ENCODE peak calls at places on chromosomes 7 and 10, in seven cellular contexts. One of them, this sample, is unnamed.

GRCh38 chr7:126668367-126668752 is 584.4 kb downstream of the GRM8 start:
- DNase-seq in A549: no peak
- DNase-seq in CD4-positive, alpha-beta T cell: no peak
- DNase-seq in thoracic aorta: no peak
- DNase-seq in nephron progenitor cell: no peak
- DNase-seq in progenitor cell of endocrine pancreas: no peak
- DNase-seq in kidney epithelial cell: no peak
- DNase-seq in this sample: no peak

GRCh38 chr7:26178272-26178960 is 22.1 kb downstream of the HNRNPA2B1 start:
- DNase-seq in progenitor cell of endocrine pancreas: no peak
- DNase-seq in thoracic aorta: no peak
- DNase-seq in CD4-positive, alpha-beta T cell: no peak
- DNase-seq in nephron progenitor cell: no peak
- DNase-seq in A549: no peak
- DNase-seq in kidney epithelial cell: no peak
- DNase-seq in this sample: no peak

GRCh38 chr7:138727336-138728099 is 26.4 kb upstream of the SVOPL start:
- DNase-seq in kidney epithelial cell: no peak
- DNase-seq in nephron progenitor cell: no peak
- DNase-seq in A549: no peak
- DNase-seq in CD4-positive, alpha-beta T cell: no peak
- DNase-seq in thoracic aorta: no peak
- DNase-seq in progenitor cell of endocrine pancreas: no peak
- DNase-seq in this sample: no peak

GRCh38 chr7:119256001-119256400 is 1017.0 kb upstream of the KCND2 start:
- DNase-seq in progenitor cell of endocrine pancreas: no peak
- DNase-seq in nephron progenitor cell: no peak
- DNase-seq in kidney epithelial cell: no peak
- DNase-seq in thoracic aorta: no peak
- DNase-seq in A549: no peak
- DNase-seq in CD4-positive, alpha-beta T cell: no peak
- DNase-seq in this sample: no peak

GRCh38 chr7:92360387-92360786 is 86.9 kb upstream of the GATAD1 start:
- DNase-seq in nephron progenitor cell: no peak
- DNase-seq in A549: no peak
- DNase-seq in CD4-positive, alpha-beta T cell: no peak
- DNase-seq in progenitor cell of endocrine pancreas: no peak
- DNase-seq in kidney epithelial cell: no peak
- DNase-seq in thoracic aorta: no peak
- DNase-seq in this sample: no peak

GRCh38 chr10:68792115-68792514 is 35.2 kb upstream of the STOX1 start:
- DNase-seq in nephron progenitor cell: no peak
- DNase-seq in thoracic aorta: no peak
- DNase-seq in kidney epithelial cell: no peak
- DNase-seq in A549: no peak
- DNase-seq in CD4-positive, alpha-beta T cell: no peak
- DNase-seq in progenitor cell of endocrine pancreas: no peak
- DNase-seq in this sample: no peak

GRCh38 chr7:134288265-134288664 is 28.5 kb downstream of the SLC35B4 start:
- DNase-seq in kidney epithelial cell: no peak
- DNase-seq in CD4-positive, alpha-beta T cell: no peak
- DNase-seq in progenitor cell of endocrine pancreas: no peak
- DNase-seq in nephron progenitor cell: no peak
- DNase-seq in thoracic aorta: no peak
- DNase-seq in A549: no peak
- DNase-seq in this sample: no peak

GRCh38 chr7:37824987-37825509 is 23.3 kb upstream of the NME8 start:
- DNase-seq in nephron progenitor cell: no peak
- DNase-seq in kidney epithelial cell: no peak
- DNase-seq in CD4-positive, alpha-beta T cell: no peak
- DNase-seq in thoracic aorta: no peak
- DNase-seq in progenitor cell of endocrine pancreas: no peak
- DNase-seq in A549: no peak
- DNase-seq in this sample: no peak

GRCh38 chr10:30055094-30055701 is 4.2 kb downstream of the JCAD start:
- DNase-seq in progenitor cell of endocrine pancreas: no peak
- DNase-seq in kidney epithelial cell: no peak
- DNase-seq in nephron progenitor cell: no peak
- DNase-seq in CD4-positive, alpha-beta T cell: no peak
- DNase-seq in A549: no peak
- DNase-seq in thoracic aorta: no peak
- DNase-seq in this sample: no peak

GRCh38 chr10:77603529-77603927 is 34.1 kb downstream of the KCNMA1 start:
- DNase-seq in kidney epithelial cell: peak
- DNase-seq in progenitor cell of endocrine pancreas: no peak
- DNase-seq in thoracic aorta: no peak
- DNase-seq in A549: peak
- DNase-seq in nephron progenitor cell: no peak
- DNase-seq in CD4-positive, alpha-beta T cell: no peak
- DNase-seq in this sample: peak

GRCh38 chr10:68811367-68812009 is 15.8 kb upstream of the STOX1 start:
- DNase-seq in kidney epithelial cell: no peak
- DNase-seq in thoracic aorta: no peak
- DNase-seq in A549: no peak
- DNase-seq in progenitor cell of endocrine pancreas: no peak
- DNase-seq in CD4-positive, alpha-beta T cell: no peak
- DNase-seq in nephron progenitor cell: no peak
- DNase-seq in this sample: no peak

GRCh38 chr10:122114156-122114747 is 125.3 kb downstream of the TACC2 start:
- DNase-seq in thoracic aorta: no peak
- DNase-seq in CD4-positive, alpha-beta T cell: no peak
- DNase-seq in kidney epithelial cell: no peak
- DNase-seq in A549: no peak
- DNase-seq in progenitor cell of endocrine pancreas: no peak
- DNase-seq in nephron progenitor cell: no peak
- DNase-seq in this sample: no peak

GRCh38 chr10:131972474-131973071 is 9.2 kb downstream of the BNIP3 start:
- DNase-seq in nephron progenitor cell: no peak
- DNase-seq in CD4-positive, alpha-beta T cell: no peak
- DNase-seq in thoracic aorta: no peak
- DNase-seq in progenitor cell of endocrine pancreas: no peak
- DNase-seq in kidney epithelial cell: no peak
- DNase-seq in A549: no peak
- DNase-seq in this sample: no peak

GRCh38 chr10:28411136-28411460 is 108.2 kb upstream of the MPP7 start:
- DNase-seq in nephron progenitor cell: no peak
- DNase-seq in kidney epithelial cell: no peak
- DNase-seq in thoracic aorta: no peak
- DNase-seq in CD4-positive, alpha-beta T cell: no peak
- DNase-seq in progenitor cell of endocrine pancreas: no peak
- DNase-seq in A549: peak
- DNase-seq in this sample: no peak

GRCh38 chr10:28408237-28408777 is 105.4 kb upstream of the MPP7 start:
- DNase-seq in kidney epithelial cell: no peak
- DNase-seq in progenitor cell of endocrine pancreas: no peak
- DNase-seq in nephron progenitor cell: no peak
- DNase-seq in thoracic aorta: no peak
- DNase-seq in A549: no peak
- DNase-seq in CD4-positive, alpha-beta T cell: no peak
- DNase-seq in this sample: no peak

GRCh38 chr10:28411648-28412047 is 108.8 kb upstream of the MPP7 start:
- DNase-seq in thoracic aorta: no peak
- DNase-seq in nephron progenitor cell: no peak
- DNase-seq in A549: peak
- DNase-seq in progenitor cell of endocrine pancreas: no peak
- DNase-seq in kidney epithelial cell: no peak
- DNase-seq in CD4-positive, alpha-beta T cell: no peak
- DNase-seq in this sample: no peak

DNA sequence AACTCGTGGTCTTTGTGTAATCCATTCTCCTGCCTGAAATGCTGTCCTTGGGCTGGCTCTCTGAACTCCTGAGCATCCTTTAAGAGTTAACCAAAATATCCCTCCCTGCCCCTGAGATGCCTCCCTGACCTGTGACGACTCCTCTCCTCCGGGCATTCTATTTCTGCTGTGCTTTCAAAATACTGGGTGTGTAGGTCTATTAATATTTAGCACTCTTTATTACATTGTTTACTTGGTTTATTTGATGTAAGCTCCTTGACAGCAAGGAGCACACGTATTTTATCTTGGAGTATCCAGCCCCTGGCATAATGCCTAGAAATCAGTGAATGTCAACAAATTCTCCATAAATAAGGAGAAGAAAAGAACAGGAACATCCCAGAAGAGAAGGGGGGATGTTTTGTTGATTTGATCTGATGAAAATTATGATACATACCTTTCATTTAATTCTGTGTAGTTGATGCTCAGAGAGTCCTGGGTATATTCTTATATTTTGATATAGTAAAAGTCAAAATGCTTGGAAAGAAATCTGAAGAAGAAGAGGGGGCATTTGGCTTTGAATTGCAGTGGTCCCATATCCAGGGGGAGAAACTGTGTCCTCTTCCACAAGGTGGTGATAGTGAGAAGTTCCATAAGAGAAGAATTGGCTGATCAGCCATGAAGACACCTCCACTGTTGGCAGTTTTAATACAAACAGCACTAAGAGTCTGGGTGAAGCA is 107.7 kb upstream of the MPP7 start:
- DNase-seq in A549: peak
- DNase-seq in nephron progenitor cell: no peak
- DNase-seq in progenitor cell of endocrine pancreas: no peak
- DNase-seq in thoracic aorta: no peak
- DNase-seq in CD4-positive, alpha-beta T cell: no peak
- DNase-seq in kidney epithelial cell: no peak
- DNase-seq in this sample: no peak
- TF ChIP-seq CTCF in A549: no peak
- TF ChIP-seq CTCF in nephron progenitor cell: no peak
- TF ChIP-seq CTCF in progenitor cell of endocrine pancreas: peak
- TF ChIP-seq CTCF in thoracic aorta: no peak
- TF ChIP-seq CTCF in CD4-positive, alpha-beta T cell: no peak
- TF ChIP-seq CTCF in kidney epithelial cell: no peak
- TF ChIP-seq CTCF in this sample: peak

DNA sequence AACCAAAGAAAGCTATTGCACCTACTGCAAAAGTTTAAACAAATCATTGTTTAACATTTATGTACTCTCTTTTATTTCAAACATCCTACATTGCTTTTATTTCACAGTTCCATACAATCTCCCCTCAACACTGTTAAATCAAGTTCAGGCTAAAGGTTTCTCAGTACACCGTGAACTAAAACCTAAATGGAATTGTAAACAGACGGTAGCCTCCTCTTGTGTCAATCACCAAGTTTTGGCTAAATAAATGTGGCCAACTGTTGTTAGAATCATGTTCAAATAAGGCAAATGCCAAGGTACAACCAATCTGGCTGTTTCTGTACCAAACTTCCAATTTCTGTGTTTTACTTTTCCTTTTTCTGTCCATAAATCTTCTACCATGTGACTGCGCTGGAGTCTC is 723.7 kb upstream of the LRRTM3 start:
- DNase-seq in nephron progenitor cell: no peak
- DNase-seq in kidney epithelial cell: no peak
- DNase-seq in thoracic aorta: no peak
- DNase-seq in A549: no peak
- DNase-seq in CD4-positive, alpha-beta T cell: no peak
- DNase-seq in progenitor cell of endocrine pancreas: no peak
- DNase-seq in this sample: no peak
- TF ChIP-seq CTCF in nephron progenitor cell: no peak
- TF ChIP-seq CTCF in kidney epithelial cell: no peak
- TF ChIP-seq CTCF in thoracic aorta: no peak
- TF ChIP-seq CTCF in A549: no peak
- TF ChIP-seq CTCF in CD4-positive, alpha-beta T cell: no peak
- TF ChIP-seq CTCF in progenitor cell of endocrine pancreas: no peak
- TF ChIP-seq CTCF in this sample: no peak

DNA sequence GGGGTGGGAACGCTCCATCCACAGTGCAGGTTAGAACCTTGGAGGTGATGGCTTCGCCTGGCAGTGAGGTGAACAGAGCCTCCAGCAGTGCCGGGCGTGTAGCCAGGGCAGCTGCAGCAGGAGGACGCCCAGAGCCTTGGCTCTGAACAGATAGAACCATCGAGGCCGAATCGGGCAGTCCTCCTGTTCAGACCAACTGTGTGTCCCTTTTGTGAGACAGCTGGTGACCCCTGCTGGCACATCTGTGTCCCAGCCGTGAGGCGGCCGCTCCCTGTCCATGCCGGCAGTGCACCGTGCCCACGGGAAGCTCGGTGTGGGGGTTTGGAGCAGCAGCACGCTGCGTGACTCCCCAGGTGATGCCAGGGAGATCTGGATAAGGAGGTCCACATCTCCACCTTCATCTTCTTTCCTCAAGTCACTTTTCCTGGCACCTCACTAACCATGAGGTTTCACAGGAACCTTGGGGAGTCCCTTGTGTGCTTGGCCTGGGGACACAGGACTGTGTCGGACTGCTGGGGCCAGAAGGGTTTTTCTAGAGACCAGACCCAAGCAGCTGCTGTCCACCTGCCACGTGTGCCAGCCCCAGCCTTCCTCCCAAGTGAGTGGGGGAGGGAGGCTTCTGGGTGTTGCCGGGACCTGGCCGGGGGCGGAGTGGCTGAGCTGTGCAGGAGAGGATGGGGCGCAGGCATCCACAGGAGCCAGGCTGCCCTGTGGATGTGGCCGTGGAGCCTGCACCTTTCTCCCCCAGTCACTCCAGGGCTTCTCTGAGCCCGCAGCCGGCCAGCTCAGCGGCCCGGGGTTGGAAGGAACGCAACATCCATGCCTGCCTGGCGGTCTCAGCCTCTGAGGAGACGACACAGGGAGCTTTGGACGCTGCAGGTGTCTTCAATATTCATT is 69.4 kb downstream of the DNAJB6 start:
- DNase-seq in progenitor cell of endocrine pancreas: no peak
- DNase-seq in thoracic aorta: no peak
- DNase-seq in CD4-positive, alpha-beta T cell: no peak
- DNase-seq in A549: no peak
- DNase-seq in nephron progenitor cell: no peak
- DNase-seq in kidney epithelial cell: no peak
- DNase-seq in this sample: no peak
- TF ChIP-seq CTCF in progenitor cell of endocrine pancreas: peak
- TF ChIP-seq CTCF in thoracic aorta: no peak
- TF ChIP-seq CTCF in CD4-positive, alpha-beta T cell: no peak
- TF ChIP-seq CTCF in A549: peak
- TF ChIP-seq CTCF in nephron progenitor cell: no peak
- TF ChIP-seq CTCF in kidney epithelial cell: peak
- TF ChIP-seq CTCF in this sample: no peak

DNA sequence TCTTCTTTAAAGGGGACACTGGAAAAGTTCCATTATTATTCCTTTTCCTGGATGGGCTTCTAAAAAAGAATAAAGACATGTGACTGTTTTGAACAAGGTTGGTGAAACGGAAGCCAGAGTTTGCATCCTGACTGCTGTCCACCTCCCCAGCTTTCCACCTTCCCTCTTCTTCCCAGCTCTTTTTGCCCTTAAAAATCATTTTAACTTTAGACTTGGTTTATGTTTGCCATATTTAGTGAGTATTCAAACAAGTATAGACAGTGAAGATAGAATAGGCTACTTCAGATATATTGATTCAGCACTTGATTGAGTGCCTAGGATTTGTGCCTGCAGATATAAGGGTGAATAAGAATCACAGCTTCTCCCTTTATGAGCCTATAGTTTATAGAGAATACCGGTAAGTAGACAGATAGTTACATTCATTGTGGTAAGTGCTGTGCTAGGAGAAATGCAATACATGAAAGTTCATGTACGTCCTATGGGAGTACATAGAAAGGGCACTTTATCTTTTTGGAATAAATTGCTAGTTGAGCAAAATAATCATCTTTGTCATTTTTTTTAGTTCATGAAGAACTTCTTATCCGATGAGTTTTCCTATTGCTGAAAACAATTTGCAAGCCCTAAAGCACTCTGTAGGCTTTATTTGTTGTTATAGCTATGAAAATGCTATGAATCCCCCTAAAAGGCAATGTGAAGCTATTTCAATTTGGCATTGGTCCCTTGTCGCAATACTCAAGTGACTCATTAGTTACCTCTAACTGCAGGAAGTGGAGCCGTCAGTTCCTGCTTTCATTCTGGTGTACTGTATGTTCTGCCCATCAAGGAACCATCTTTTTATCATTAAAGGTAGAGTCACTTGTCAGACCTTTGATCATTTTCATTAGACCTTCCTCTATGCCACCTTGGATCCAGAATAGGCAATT is 57.2 kb upstream of the STRIP2 start:
- DNase-seq in nephron progenitor cell: no peak
- DNase-seq in kidney epithelial cell: no peak
- DNase-seq in progenitor cell of endocrine pancreas: no peak
- DNase-seq in thoracic aorta: no peak
- DNase-seq in CD4-positive, alpha-beta T cell: no peak
- DNase-seq in A549: no peak
- DNase-seq in this sample: no peak
- TF ChIP-seq CTCF in nephron progenitor cell: no peak
- TF ChIP-seq CTCF in kidney epithelial cell: no peak
- TF ChIP-seq CTCF in progenitor cell of endocrine pancreas: no peak
- TF ChIP-seq CTCF in thoracic aorta: no peak
- TF ChIP-seq CTCF in CD4-positive, alpha-beta T cell: peak
- TF ChIP-seq CTCF in A549: peak
- TF ChIP-seq CTCF in this sample: no peak

This sample was measured in endothelial cell.